ENCODE peak calls at places on chromosome 13, in four cellular contexts. I is fibroblast of pulmonary artery, F is breast epithelium, V is HT1080. W is an unnamed sample.
A peak's percentile ranks its signal among the peaks of the same experiment; 100 is the strongest.

GRCh38 chr13:113405481-113406300 is 41.8 kb upstream of the GRTP1 start:
- DNase-seq in V (peak; percentile 26), F (no peak), I (no peak), W (no peak)

GRCh38 chr13:36981156-36981743 is 17.9 kb downstream of the ALG5 start:
- DNase-seq in F (no peak), V (peak; percentile 36), I (peak; percentile 83), W (peak; percentile 77)

GRCh38 chr13:19632915-19633339 is 532 bp upstream of the MPHOSPH8 start:
- DNase-seq in F (peak; percentile 25), V (no peak), I (no peak), W (peak; percentile 70)

GRCh38 chr13:97111705-97112104 is 110.4 kb upstream of the MBNL2 start:
- DNase-seq in I (no peak), V (no peak), F (no peak), W (no peak)

GRCh38 chr13:113162783-113163685 is 4.6 kb downstream of the PROZ start:
- DNase-seq in F (peak; percentile 7), V (no peak), I (no peak), W (no peak)

GRCh38 chr13:29892149-29892548 is 41.7 kb upstream of the UBL3 start:
- DNase-seq in V (no peak), I (no peak), F (no peak), W (no peak)

GRCh38 chr13:113820813-113821651 is 42.8 kb downstream of the GAS6 start:
- DNase-seq in I (peak; percentile 92), V (peak; percentile 98), F (peak; percentile 96), W (no peak)

GRCh38 chr13:88622362-88622973 is 951.3 kb downstream of the SLITRK5 start:
- DNase-seq in F (no peak), I (peak; percentile 6), V (peak; percentile 35), W (peak; percentile 32)

GRCh38 chr13:108176685-108177274 is 38.6 kb downstream of the LIG4 start:
- DNase-seq in F (no peak), I (peak; percentile 38), V (no peak), W (peak; percentile 46)

GRCh38 chr13:76790519-76791289 is 95.5 kb downstream of the KCTD12 start:
- DNase-seq in F (no peak), I (peak; percentile 51), V (peak; percentile 30), W (no peak)

GRCh38 chr13:109900723-109901122 is 114.3 kb upstream of the IRS2 start:
- DNase-seq in F (no peak), V (no peak), I (no peak), W (no peak)

GRCh38 chr13:19596960-19597361 is 35.6 kb upstream of the TPTE2 start:
- DNase-seq in F (no peak), V (peak; percentile 87), I (peak; percentile 18), W (peak; percentile 69)

GRCh38 chr13:32911506-32911905 is 104.7 kb upstream of the KL start:
- DNase-seq in V (peak; percentile 55), I (peak; percentile 60), F (no peak), W (peak; percentile 53)

GRCh38 chr13:106349080-106349841 is 186.2 kb downstream of the EFNB2 start:
- DNase-seq in F (no peak), I (no peak), V (peak; percentile 92), W (no peak)

GRCh38 chr13:31209172-31209818 is 9.5 kb downstream of the B3GLCT start:
- DNase-seq in I (peak; percentile 67), F (peak; percentile 18), V (no peak), W (no peak)

GRCh38 chr13:66077286-66077685 is 1152.8 kb downstream of the PCDH9 start:
- DNase-seq in V (no peak), F (no peak), I (no peak), W (no peak)

GRCh38 chr13:41751277-41751676 is 209.6 kb downstream of the VWA8 start:
- DNase-seq in I (peak; percentile 81), F (no peak), V (no peak), W (no peak)

GRCh38 chr13:40275636-40276035 is 390.8 kb downstream of the FOXO1 start:
- DNase-seq in F (no peak), V (peak; percentile 19), I (peak; percentile 39), W (no peak)

GRCh38 chr13:71067164-71067815 is 799.7 kb downstream of the DACH1 start:
- DNase-seq in F (no peak), V (peak; percentile 2), I (no peak), W (peak; percentile 21)

GRCh38 chr13:32209670-32210069 is 105.5 kb downstream of the ZAR1L start:
- DNase-seq in F (no peak), I (peak; percentile 2), V (no peak), W (no peak)

GRCh38 chr13:79782541-79783216 is 301.7 kb downstream of the NDFIP2 start:
- DNase-seq in I (peak; percentile 87), V (no peak), F (peak; percentile 23), W (no peak)

GRCh38 chr13:53010374-53011105 is 18.1 kb upstream of the OLFM4 start:
- DNase-seq in I (no peak), V (peak; percentile 79), F (peak; percentile 62), W (no peak)

GRCh38 chr13:96771501-96772367 is 222.5 kb downstream of the OXGR1 start:
- DNase-seq in V (no peak), F (no peak), I (no peak), W (no peak)

GRCh38 chr13:49185264-49185663 is 34.9 kb upstream of the MLNR start:
- DNase-seq in V (peak; percentile 34), F (no peak), I (no peak), W (no peak)

GRCh38 chr13:59997976-59998375 is 165.8 kb downstream of the DIAPH3 start:
- DNase-seq in F (no peak), V (no peak), I (no peak), W (no peak)

GRCh38 chr13:40064723-40065122 is 409.3 kb downstream of the COG6 start:
- DNase-seq in V (peak; percentile 81), I (peak; percentile 85), F (no peak), W (peak; percentile 6)

GRCh38 chr13:32381539-32381938 is 46.4 kb downstream of the N4BP2L1 start:
- DNase-seq in F (no peak), I (peak; percentile 63), V (no peak), W (no peak)

GRCh38 chr13:81929988-81930387 is 1589.1 kb upstream of the SPRY2 start:
- DNase-seq in F (no peak), V (peak; percentile 37), I (peak; percentile 34), W (peak; percentile 82)

GRCh38 chr13:30224732-30225131 is 82.6 kb downstream of the KATNAL1 start:
- DNase-seq in V (peak; percentile 79), I (peak; percentile 23), F (no peak), W (peak; percentile 81)

GRCh38 chr13:100835695-100836094 is 161.1 kb upstream of the TMTC4 start:
- DNase-seq in F (no peak), I (no peak), V (peak; percentile 47), W (no peak)

GRCh38 chr13:76836311-76836710 is 49.9 kb downstream of the KCTD12 start:
- DNase-seq in I (no peak), V (peak; percentile 80), F (no peak), W (no peak)

GRCh38 chr13:79187917-79188699 is 217.9 kb downstream of the RBM26 start:
- DNase-seq in F (no peak), V (no peak), I (no peak), W (peak; percentile 12)

GRCh38 chr13:37068962-37069361 is 9.5 kb upstream of the SUPT20H start:
- DNase-seq in V (no peak), I (peak; percentile 45), F (no peak), W (peak; percentile 59)

GRCh38 chr13:48580185-48580803 is 47.4 kb upstream of the RCBTB2 start:
- DNase-seq in V (peak; percentile 51), I (peak; percentile 80), F (peak; percentile 59), W (peak; percentile 64)

GRCh38 chr13:112587767-112588489 is at the start of gene TUBGCP3:
- DNase-seq in I (peak; percentile 84), F (peak; percentile 53), V (peak; percentile 78), W (peak; percentile 80)

GRCh38 chr13:99422556-99423220 is 78.6 kb upstream of the TM9SF2 start:
- DNase-seq in F (no peak), I (no peak), V (no peak), W (no peak)

GRCh38 chr13:102394158-102395053 is 7.4 kb downstream of the FGF14 start:
- DNase-seq in V (peak; percentile 81), F (peak; percentile 73), I (peak; percentile 82), W (no peak)